ENCODE peak calls at places on chromosomes 4 and X, in eight cellular contexts. One of them, this sample, is unnamed.
A peak's percentile ranks its signal among the peaks of the same experiment; 100 is the strongest.

GRCh38 chr4:18025263-18025662 is 3.7 kb upstream of the LCORL start:
- DNase-seq in upper lobe of left lung: no peak
- DNase-seq in HCT116: no peak
- DNase-seq in tibial nerve: no peak
- DNase-seq in ovary: no peak
- DNase-seq in prostate gland: no peak
- DNase-seq in A549: no peak
- DNase-seq in breast epithelium: no peak
- DNase-seq in this sample: no peak

GRCh38 chrX:45001038-45001437 is 128.1 kb downstream of the KDM6A start:
- DNase-seq in upper lobe of left lung: no peak
- DNase-seq in HCT116: no peak
- DNase-seq in tibial nerve: no peak
- DNase-seq in ovary: no peak
- DNase-seq in prostate gland: peak; percentile 4
- DNase-seq in A549: no peak
- DNase-seq in breast epithelium: no peak
- DNase-seq in this sample: no peak

GRCh38 chrX:70979136-70979762 is 48.4 kb upstream of the SLC7A3 start:
- DNase-seq in upper lobe of left lung: no peak
- DNase-seq in HCT116: no peak
- DNase-seq in tibial nerve: no peak
- DNase-seq in ovary: no peak
- DNase-seq in prostate gland: no peak
- DNase-seq in A549: peak; percentile 18
- DNase-seq in breast epithelium: no peak
- DNase-seq in this sample: no peak

GRCh38 chrX:42673411-42673810 is 104.6 kb downstream of the PPP1R2C start:
- DNase-seq in upper lobe of left lung: no peak
- DNase-seq in HCT116: no peak
- DNase-seq in tibial nerve: no peak
- DNase-seq in ovary: no peak
- DNase-seq in prostate gland: no peak
- DNase-seq in A549: no peak
- DNase-seq in breast epithelium: no peak
- DNase-seq in this sample: no peak

GRCh38 chrX:45306794-45307193 is 106.1 kb upstream of the DIPK2B start:
- DNase-seq in upper lobe of left lung: no peak
- DNase-seq in HCT116: no peak
- DNase-seq in tibial nerve: no peak
- DNase-seq in ovary: no peak
- DNase-seq in prostate gland: no peak
- DNase-seq in A549: no peak
- DNase-seq in breast epithelium: no peak
- DNase-seq in this sample: no peak

GRCh38 chr4:5036239-5036638 is 15.0 kb upstream of the STK32B start:
- DNase-seq in upper lobe of left lung: no peak
- DNase-seq in HCT116: no peak
- DNase-seq in tibial nerve: no peak
- DNase-seq in ovary: no peak
- DNase-seq in prostate gland: no peak
- DNase-seq in A549: no peak
- DNase-seq in breast epithelium: no peak
- DNase-seq in this sample: no peak

GRCh38 chr4:8000721-8001491 is 61.2 kb upstream of the AFAP1 start:
- DNase-seq in upper lobe of left lung: no peak
- DNase-seq in HCT116: no peak
- DNase-seq in tibial nerve: no peak
- DNase-seq in ovary: no peak
- DNase-seq in prostate gland: no peak
- DNase-seq in A549: no peak
- DNase-seq in breast epithelium: no peak
- DNase-seq in this sample: no peak

GRCh38 chr4:179472164-179472563 is 2029.9 kb upstream of the AGA start:
- DNase-seq in upper lobe of left lung: no peak
- DNase-seq in HCT116: no peak
- DNase-seq in tibial nerve: no peak
- DNase-seq in ovary: no peak
- DNase-seq in prostate gland: no peak
- DNase-seq in A549: no peak
- DNase-seq in breast epithelium: no peak
- DNase-seq in this sample: no peak

GRCh38 chr4:172055498-172055897 is 242.3 kb downstream of the GALNTL6 start:
- DNase-seq in upper lobe of left lung: no peak
- DNase-seq in HCT116: no peak
- DNase-seq in tibial nerve: no peak
- DNase-seq in ovary: no peak
- DNase-seq in prostate gland: no peak
- DNase-seq in A549: no peak
- DNase-seq in breast epithelium: no peak
- DNase-seq in this sample: no peak

GRCh38 chr4:108620933-108621905 is 843 bp downstream of the RPL34 start:
- DNase-seq in upper lobe of left lung: no peak
- DNase-seq in HCT116: no peak
- DNase-seq in tibial nerve: no peak
- DNase-seq in ovary: no peak
- DNase-seq in prostate gland: no peak
- DNase-seq in A549: no peak
- DNase-seq in breast epithelium: no peak
- DNase-seq in this sample: no peak
- TF ChIP-seq POLR2A in upper lobe of left lung: no peak
- TF ChIP-seq POLR2A in HCT116: no peak
- TF ChIP-seq POLR2A in tibial nerve: no peak
- TF ChIP-seq POLR2A in ovary: no peak
- TF ChIP-seq POLR2A in prostate gland: no peak
- TF ChIP-seq POLR2A in A549: no peak
- TF ChIP-seq POLR2A in breast epithelium: no peak
- TF ChIP-seq POLR2A in this sample: no peak

DNA sequence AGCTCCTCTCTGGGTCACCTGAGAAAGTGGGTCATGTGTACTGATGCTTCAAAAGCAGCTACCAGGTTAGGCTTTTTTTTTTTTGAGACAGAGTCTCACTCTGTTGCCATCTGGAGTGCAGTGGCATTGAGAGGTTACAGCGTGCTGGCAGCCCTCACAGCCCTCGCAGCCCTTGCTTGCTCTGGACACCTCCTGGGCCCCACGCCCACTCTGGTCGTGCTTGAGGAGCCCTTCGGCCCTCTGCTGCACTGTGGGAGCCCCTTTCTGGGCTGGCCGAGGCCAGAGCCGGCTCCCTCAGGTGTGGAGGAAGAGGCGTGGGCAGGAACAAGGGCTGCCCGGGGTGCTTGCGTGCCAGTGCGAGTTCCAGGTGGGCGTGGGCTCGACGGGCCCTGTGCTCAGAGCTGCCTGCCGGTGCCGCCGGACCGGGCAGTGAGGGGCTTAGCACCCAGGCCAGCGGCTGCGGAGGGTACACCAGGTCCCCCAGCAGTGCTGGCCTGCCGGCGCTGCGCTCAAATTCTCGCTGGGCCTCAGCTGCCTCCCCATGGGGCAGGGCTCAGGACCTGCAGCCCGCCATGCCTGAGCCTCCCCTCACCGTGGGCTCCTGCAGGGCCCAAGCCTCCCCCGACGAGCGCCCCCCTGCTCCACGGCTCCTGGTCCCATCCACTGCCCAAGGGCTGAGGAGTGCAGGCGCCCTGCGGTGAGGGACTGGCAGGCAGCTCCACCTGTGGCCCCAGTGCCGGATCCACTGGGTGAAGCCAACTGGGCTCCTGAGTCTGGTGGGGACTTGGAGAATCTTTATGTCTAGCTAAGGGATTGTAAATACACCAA is 49.3 kb upstream of the IL21 start:
- DNase-seq in upper lobe of left lung: peak; percentile 72
- DNase-seq in HCT116: no peak
- DNase-seq in tibial nerve: no peak
- DNase-seq in ovary: no peak
- DNase-seq in prostate gland: no peak
- DNase-seq in A549: no peak
- DNase-seq in breast epithelium: no peak
- DNase-seq in this sample: no peak
- TF ChIP-seq CTCF in upper lobe of left lung: no peak
- TF ChIP-seq CTCF in HCT116: no peak
- TF ChIP-seq CTCF in tibial nerve: no peak
- TF ChIP-seq CTCF in ovary: no peak
- TF ChIP-seq CTCF in prostate gland: no peak
- TF ChIP-seq CTCF in A549: no peak
- TF ChIP-seq CTCF in breast epithelium: no peak
- TF ChIP-seq CTCF in this sample: no peak

GRCh38 chr4:57191523-57192034 is 81.4 kb upstream of the IGFBP7 start:
- DNase-seq in upper lobe of left lung: no peak
- DNase-seq in HCT116: no peak
- DNase-seq in tibial nerve: no peak
- DNase-seq in ovary: no peak
- DNase-seq in prostate gland: peak; percentile 40
- DNase-seq in A549: no peak
- DNase-seq in breast epithelium: no peak
- DNase-seq in this sample: no peak
- H3K4me3 ChIP-seq in upper lobe of left lung: no peak overlapping the region
- H3K4me3 ChIP-seq in HCT116: no peak overlapping the region
- H3K4me3 ChIP-seq in tibial nerve: no peak overlapping the region
- H3K4me3 ChIP-seq in ovary: no peak overlapping the region
- H3K4me3 ChIP-seq in prostate gland: no peak overlapping the region
- H3K4me3 ChIP-seq in A549: no peak overlapping the region
- H3K4me3 ChIP-seq in breast epithelium: no peak overlapping the region
- H3K4me3 ChIP-seq in this sample: no peak overlapping the region

GRCh38 chrX:50088645-50089044 is 112.2 kb downstream of the AKAP4 start:
- DNase-seq in upper lobe of left lung: no peak
- DNase-seq in HCT116: no peak
- DNase-seq in tibial nerve: no peak
- DNase-seq in ovary: no peak
- DNase-seq in prostate gland: no peak
- DNase-seq in A549: no peak
- DNase-seq in breast epithelium: no peak
- DNase-seq in this sample: no peak
- TF ChIP-seq POLR2A in upper lobe of left lung: no peak
- TF ChIP-seq POLR2A in HCT116: no peak
- TF ChIP-seq POLR2A in tibial nerve: no peak
- TF ChIP-seq POLR2A in ovary: no peak
- TF ChIP-seq POLR2A in prostate gland: no peak
- TF ChIP-seq POLR2A in A549: no peak
- TF ChIP-seq POLR2A in breast epithelium: no peak
- TF ChIP-seq POLR2A in this sample: no peak

GRCh38 chr4:151730003-151730559 is 30.7 kb downstream of the GATB start:
- DNase-seq in upper lobe of left lung: no peak
- DNase-seq in HCT116: peak; percentile 10
- DNase-seq in tibial nerve: no peak
- DNase-seq in ovary: no peak
- DNase-seq in prostate gland: no peak
- DNase-seq in A549: no peak
- DNase-seq in breast epithelium: no peak
- DNase-seq in this sample: no peak
- TF ChIP-seq CTCF in upper lobe of left lung: no peak
- TF ChIP-seq CTCF in HCT116: no peak
- TF ChIP-seq CTCF in tibial nerve: no peak
- TF ChIP-seq CTCF in ovary: no peak
- TF ChIP-seq CTCF in prostate gland: no peak
- TF ChIP-seq CTCF in A549: no peak
- TF ChIP-seq CTCF in breast epithelium: no peak
- TF ChIP-seq CTCF in this sample: no peak

This sample was measured in esophagus squamous epithelium.